ENCODE peak calls at places on chromosome 14, in five cellular contexts. One of them, this sample, is unnamed.

GRCh38 chr14:55104051-55104954 is 24.7 kb upstream of the LGALS3 start:
- DNase-seq in mucosa of descending colon: no peak
- DNase-seq in sigmoid colon: peak
- DNase-seq in PC-9: peak
- DNase-seq in bronchial epithelial cell: no peak
- DNase-seq in this sample: no peak

GRCh38 chr14:50943943-50944646 is at the start of gene PYGL:
- DNase-seq in mucosa of descending colon: peak
- DNase-seq in sigmoid colon: peak
- DNase-seq in PC-9: peak
- DNase-seq in bronchial epithelial cell: peak
- DNase-seq in this sample: peak

GRCh38 chr14:72830786-72831583 is 62.9 kb downstream of the DPF3 start:
- DNase-seq in mucosa of descending colon: peak
- DNase-seq in sigmoid colon: peak
- DNase-seq in PC-9: no peak
- DNase-seq in bronchial epithelial cell: no peak
- DNase-seq in this sample: no peak

GRCh38 chr14:29016050-29016900 is 249.7 kb downstream of the FOXG1 start:
- DNase-seq in mucosa of descending colon: peak
- DNase-seq in sigmoid colon: no peak
- DNase-seq in PC-9: no peak
- DNase-seq in bronchial epithelial cell: peak
- DNase-seq in this sample: peak

GRCh38 chr14:94298130-94298529 is 5.1 kb upstream of the SERPINA10 start:
- DNase-seq in mucosa of descending colon: no peak
- DNase-seq in sigmoid colon: no peak
- DNase-seq in PC-9: no peak
- DNase-seq in bronchial epithelial cell: no peak
- DNase-seq in this sample: no peak

GRCh38 chr14:29037428-29037827 is 270.8 kb downstream of the FOXG1 start:
- DNase-seq in mucosa of descending colon: no peak
- DNase-seq in sigmoid colon: no peak
- DNase-seq in PC-9: no peak
- DNase-seq in bronchial epithelial cell: peak
- DNase-seq in this sample: peak

GRCh38 chr14:51605575-51605974 is 46.1 kb upstream of the FRMD6 start:
- DNase-seq in mucosa of descending colon: no peak
- DNase-seq in sigmoid colon: no peak
- DNase-seq in PC-9: no peak
- DNase-seq in bronchial epithelial cell: no peak
- DNase-seq in this sample: no peak

GRCh38 chr14:71533396-71533795 is 398.8 kb upstream of the RGS6 start:
- DNase-seq in mucosa of descending colon: no peak
- DNase-seq in sigmoid colon: no peak
- DNase-seq in PC-9: no peak
- DNase-seq in bronchial epithelial cell: no peak
- DNase-seq in this sample: peak

GRCh38 chr14:35351897-35352273 is 52.7 kb downstream of the NFKBIA start:
- DNase-seq in mucosa of descending colon: peak
- DNase-seq in sigmoid colon: no peak
- DNase-seq in PC-9: no peak
- DNase-seq in bronchial epithelial cell: no peak
- DNase-seq in this sample: no peak

GRCh38 chr14:54219281-54220121 is 177.3 kb upstream of the CDKN3 start:
- DNase-seq in mucosa of descending colon: no peak
- DNase-seq in sigmoid colon: no peak
- DNase-seq in PC-9: no peak
- DNase-seq in bronchial epithelial cell: no peak
- DNase-seq in this sample: no peak

GRCh38 chr14:34203271-34203722 is 252.4 kb upstream of the EGLN3 start:
- DNase-seq in mucosa of descending colon: no peak
- DNase-seq in sigmoid colon: no peak
- DNase-seq in PC-9: peak
- DNase-seq in bronchial epithelial cell: peak
- DNase-seq in this sample: peak

GRCh38 chr14:50531595-50532501 is 521 bp downstream of the MAP4K5 start:
- DNase-seq in mucosa of descending colon: peak
- DNase-seq in sigmoid colon: peak
- DNase-seq in PC-9: no peak
- DNase-seq in bronchial epithelial cell: no peak
- DNase-seq in this sample: peak

GRCh38 chr14:74492413-74493342 is at the start of gene NPC2:
- DNase-seq in mucosa of descending colon: no peak
- DNase-seq in sigmoid colon: no peak
- DNase-seq in PC-9: no peak
- DNase-seq in bronchial epithelial cell: peak
- DNase-seq in this sample: no peak

GRCh38 chr14:86654558-86655184 is 1124.7 kb downstream of the FLRT2 start:
- DNase-seq in mucosa of descending colon: peak
- DNase-seq in sigmoid colon: no peak
- DNase-seq in PC-9: no peak
- DNase-seq in bronchial epithelial cell: peak
- DNase-seq in this sample: peak

GRCh38 chr14:87178277-87178676 is 814.7 kb downstream of the GALC start:
- DNase-seq in mucosa of descending colon: no peak
- DNase-seq in sigmoid colon: no peak
- DNase-seq in PC-9: no peak
- DNase-seq in bronchial epithelial cell: no peak
- DNase-seq in this sample: no peak

GRCh38 chr14:34020014-34020413 is 69.1 kb upstream of the EGLN3 start:
- DNase-seq in mucosa of descending colon: no peak
- DNase-seq in sigmoid colon: no peak
- DNase-seq in PC-9: no peak
- DNase-seq in bronchial epithelial cell: no peak
- DNase-seq in this sample: no peak

GRCh38 chr14:75770635-75771034 is 109.6 kb downstream of the TTLL5 start:
- DNase-seq in mucosa of descending colon: no peak
- DNase-seq in sigmoid colon: no peak
- DNase-seq in PC-9: no peak
- DNase-seq in bronchial epithelial cell: no peak
- DNase-seq in this sample: no peak

GRCh38 chr14:89635615-89636014 is 218.6 kb upstream of the FOXN3 start:
- DNase-seq in mucosa of descending colon: no peak
- DNase-seq in sigmoid colon: no peak
- DNase-seq in PC-9: no peak
- DNase-seq in bronchial epithelial cell: no peak
- DNase-seq in this sample: no peak

GRCh38 chr14:92586001-92586947 is 72.7 kb downstream of the RIN3 start:
- DNase-seq in mucosa of descending colon: no peak
- DNase-seq in sigmoid colon: peak
- DNase-seq in PC-9: peak
- DNase-seq in bronchial epithelial cell: no peak
- DNase-seq in this sample: peak

GRCh38 chr14:96095581-96096476 is 56.7 kb downstream of the C14orf132 start:
- DNase-seq in mucosa of descending colon: peak
- DNase-seq in sigmoid colon: no peak
- DNase-seq in PC-9: peak
- DNase-seq in bronchial epithelial cell: peak
- DNase-seq in this sample: peak

GRCh38 chr14:90228478-90228877 is 27.9 kb upstream of the PSMC1 start:
- DNase-seq in mucosa of descending colon: no peak
- DNase-seq in sigmoid colon: no peak
- DNase-seq in PC-9: no peak
- DNase-seq in bronchial epithelial cell: no peak
- DNase-seq in this sample: no peak

GRCh38 chr14:64968167-64968566 is 4.0 kb downstream of the RAB15 start:
- DNase-seq in mucosa of descending colon: no peak
- DNase-seq in sigmoid colon: no peak
- DNase-seq in PC-9: no peak
- DNase-seq in bronchial epithelial cell: no peak
- DNase-seq in this sample: no peak

GRCh38 chr14:65357091-65357490 is 55.4 kb upstream of the FUT8 start:
- DNase-seq in mucosa of descending colon: no peak
- DNase-seq in sigmoid colon: no peak
- DNase-seq in PC-9: peak
- DNase-seq in bronchial epithelial cell: no peak
- DNase-seq in this sample: peak

GRCh38 chr14:102545461-102546265 is 36.1 kb upstream of the ANKRD9 start:
- DNase-seq in mucosa of descending colon: peak
- DNase-seq in sigmoid colon: no peak
- DNase-seq in PC-9: no peak
- DNase-seq in bronchial epithelial cell: no peak
- DNase-seq in this sample: no peak

GRCh38 chr14:53509845-53510244 is 356.7 kb upstream of the DDHD1 start:
- DNase-seq in mucosa of descending colon: no peak
- DNase-seq in sigmoid colon: peak
- DNase-seq in PC-9: no peak
- DNase-seq in bronchial epithelial cell: peak
- DNase-seq in this sample: peak

GRCh38 chr14:102646615-102647014 is 54.2 kb downstream of the RCOR1 start:
- DNase-seq in mucosa of descending colon: no peak
- DNase-seq in sigmoid colon: no peak
- DNase-seq in PC-9: no peak
- DNase-seq in bronchial epithelial cell: no peak
- DNase-seq in this sample: no peak

GRCh38 chr14:64506751-64507150 is 2.2 kb downstream of the ZBTB1 start:
- DNase-seq in mucosa of descending colon: no peak
- DNase-seq in sigmoid colon: no peak
- DNase-seq in PC-9: no peak
- DNase-seq in bronchial epithelial cell: peak
- DNase-seq in this sample: no peak

GRCh38 chr14:37622231-37622923 is 26.9 kb downstream of the TTC6 start:
- DNase-seq in mucosa of descending colon: no peak
- DNase-seq in sigmoid colon: no peak
- DNase-seq in PC-9: no peak
- DNase-seq in bronchial epithelial cell: no peak
- DNase-seq in this sample: no peak
- H3K4me3 ChIP-seq in mucosa of descending colon: no peak
- H3K4me3 ChIP-seq in sigmoid colon: peak
- H3K4me3 ChIP-seq in PC-9: no peak
- H3K4me3 ChIP-seq in bronchial epithelial cell: no peak
- H3K4me3 ChIP-seq in this sample: no peak

GRCh38 chr14:69613312-69614073 is 2.1 kb downstream of the SUSD6 start:
- DNase-seq in mucosa of descending colon: no peak
- DNase-seq in sigmoid colon: no peak
- DNase-seq in PC-9: no peak
- DNase-seq in bronchial epithelial cell: peak
- DNase-seq in this sample: no peak

GRCh38 chr14:69617796-69618195 is 6.4 kb downstream of the SUSD6 start:
- DNase-seq in mucosa of descending colon: no peak
- DNase-seq in sigmoid colon: no peak
- DNase-seq in PC-9: no peak
- DNase-seq in bronchial epithelial cell: no peak
- DNase-seq in this sample: no peak

GRCh38 chr14:69616408-69616773 is 5.0 kb downstream of the SUSD6 start:
- DNase-seq in mucosa of descending colon: no peak
- DNase-seq in sigmoid colon: no peak
- DNase-seq in PC-9: no peak
- DNase-seq in bronchial epithelial cell: no peak
- DNase-seq in this sample: no peak

GRCh38 chr14:69614592-69614991 is 3.2 kb downstream of the SUSD6 start:
- DNase-seq in mucosa of descending colon: no peak
- DNase-seq in sigmoid colon: no peak
- DNase-seq in PC-9: no peak
- DNase-seq in bronchial epithelial cell: no peak
- DNase-seq in this sample: no peak

DNA sequence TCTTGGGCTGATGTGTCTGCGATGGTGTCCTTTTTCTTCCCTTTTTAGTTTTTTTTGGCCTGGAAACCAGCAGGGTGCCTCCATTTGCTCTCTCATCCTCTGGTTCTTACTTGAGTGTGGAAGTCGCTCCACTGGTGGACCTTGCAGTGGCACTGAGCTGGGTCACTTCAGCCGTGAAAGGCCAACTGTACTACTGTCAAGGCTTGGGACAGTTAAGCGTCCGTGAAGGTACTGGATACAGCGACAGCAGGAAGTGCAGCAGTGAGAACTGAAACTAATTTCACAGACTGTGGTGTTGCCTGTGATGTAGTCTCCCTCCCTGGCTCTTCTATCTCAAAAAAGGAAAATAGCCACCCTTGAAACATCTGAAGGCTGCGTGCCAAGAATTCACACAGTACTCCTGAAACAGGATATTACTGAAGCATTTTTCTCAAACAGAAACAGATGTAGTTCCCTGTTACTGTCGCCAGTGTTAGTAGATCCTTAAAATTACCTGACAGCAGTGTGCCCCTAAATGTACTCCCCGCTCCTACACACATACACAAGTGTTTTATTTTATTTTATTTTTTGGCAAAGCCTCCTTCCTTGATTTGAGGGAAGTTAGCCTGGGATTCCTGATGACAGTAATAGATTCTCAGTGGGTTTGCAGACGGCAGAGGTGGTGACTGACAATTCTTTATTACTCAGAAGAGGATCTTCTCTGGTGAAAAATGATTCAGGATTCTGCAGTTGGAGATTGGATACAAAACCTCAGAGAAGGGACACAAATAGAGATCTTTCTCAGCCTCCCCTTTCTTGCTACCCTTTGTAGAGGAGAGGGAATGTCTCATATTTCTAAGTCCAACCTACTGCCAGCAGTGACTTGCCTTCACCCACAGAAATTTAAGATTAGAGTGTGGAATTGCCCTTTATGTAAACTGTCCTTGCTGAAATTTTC is 4.3 kb downstream of the SUSD6 start:
- DNase-seq in mucosa of descending colon: peak
- DNase-seq in sigmoid colon: peak
- DNase-seq in PC-9: no peak
- DNase-seq in bronchial epithelial cell: peak
- DNase-seq in this sample: peak
- H3K4me3 ChIP-seq in mucosa of descending colon: no peak
- H3K4me3 ChIP-seq in sigmoid colon: peak
- H3K4me3 ChIP-seq in PC-9: no peak
- H3K4me3 ChIP-seq in bronchial epithelial cell: no peak
- H3K4me3 ChIP-seq in this sample: peak

GRCh38 chr14:38847161-38847560 is 255.9 kb downstream of the SEC23A start:
- DNase-seq in mucosa of descending colon: no peak
- DNase-seq in sigmoid colon: no peak
- DNase-seq in PC-9: no peak
- DNase-seq in bronchial epithelial cell: no peak
- DNase-seq in this sample: no peak
- H3K4me3 ChIP-seq in mucosa of descending colon: no peak
- H3K4me3 ChIP-seq in sigmoid colon: no peak
- H3K4me3 ChIP-seq in PC-9: no peak
- H3K4me3 ChIP-seq in bronchial epithelial cell: no peak
- H3K4me3 ChIP-seq in this sample: no peak

GRCh38 chr14:104723651-104724406 is at the start of gene ADSS1:
- DNase-seq in mucosa of descending colon: peak
- DNase-seq in sigmoid colon: no peak
- DNase-seq in PC-9: no peak
- DNase-seq in bronchial epithelial cell: no peak
- DNase-seq in this sample: peak
- H3K4me3 ChIP-seq in mucosa of descending colon: peak
- H3K4me3 ChIP-seq in sigmoid colon: peak
- H3K4me3 ChIP-seq in PC-9: peak
- H3K4me3 ChIP-seq in bronchial epithelial cell: peak
- H3K4me3 ChIP-seq in this sample: peak

This sample was measured in epithelial cell of esophagus.